ENCODE peak calls at places on chromosomes 5 and 9, in five cellular contexts. X is activated CD8-positive, alpha-beta T cell treated with anti-CD3 and anti-CD28 coated beads for 36 hours; R is heart right ventricle; D is GM13977; M is astrocyte of the spinal cord. G is an unnamed sample.

GRCh38 chr5:101080485-101081240 is 177.6 kb upstream of the ST8SIA4 start:
- DNase-seq in X (no peak), R (no peak), D (no peak), M (peak; percentile 2), G (no peak)

GRCh38 chr9:75134495-75134894 is 46.2 kb downstream of the OSTF1 start:
- DNase-seq in X (no peak), R (no peak), D (no peak), M (no peak), G (no peak)

GRCh38 chr9:126658964-126659555 is 45.3 kb downstream of the LMX1B start:
- DNase-seq in X (no peak), R (no peak), D (no peak), M (no peak), G (no peak)

GRCh38 chr9:113559834-113560620 is 96.5 kb downstream of the RGS3 start:
- DNase-seq in X (no peak), R (no peak), D (no peak), M (no peak), G (no peak)

GRCh38 chr9:78017294-78017693 is 14.3 kb downstream of the GNAQ start:
- DNase-seq in X (no peak), R (no peak), D (no peak), M (no peak), G (no peak)

GRCh38 chr5:105840800-105841199 is 1829.9 kb downstream of the EFNA5 start:
- DNase-seq in X (no peak), R (no peak), D (no peak), M (no peak), G (no peak)

GRCh38 chr9:129058965-129059795 is 21.7 kb upstream of the DOLPP1 start:
- DNase-seq in X (no peak), R (no peak), D (no peak), M (no peak), G (no peak)

GRCh38 chr9:129021091-129021490 is 7.0 kb downstream of the SH3GLB2 start:
- DNase-seq in X (no peak), R (no peak), D (peak; percentile 70), M (no peak), G (peak; percentile 71)

GRCh38 chr5:180291234-180291940 is 496 bp downstream of the MAPK9 start:
- DNase-seq in X (peak; percentile 23), R (peak; percentile 31), D (no peak), M (no peak), G (peak; percentile 70)

GRCh38 chr5:115484368-115484767 is 60.2 kb downstream of the FEM1C start:
- DNase-seq in X (no peak), R (no peak), D (no peak), M (no peak), G (no peak)

GRCh38 chr5:80238078-80238477 is 17.8 kb downstream of the SERINC5 start:
- DNase-seq in X (peak; percentile 48), R (no peak), D (no peak), M (no peak), G (no peak)

GRCh38 chr5:40754381-40755092 is 1.2 kb downstream of the TTC33 start:
- DNase-seq in X (no peak), R (no peak), D (peak; percentile 41), M (no peak), G (peak; percentile 40)

GRCh38 chr9:130290353-130291181 is 25.0 kb downstream of the HMCN2 start:
- DNase-seq in X (no peak), R (no peak), D (no peak), M (no peak), G (no peak)

GRCh38 chr5:171951218-171951617 is 55.2 kb downstream of the FBXW11 start:
- DNase-seq in X (no peak), R (no peak), D (no peak), M (no peak), G (no peak)

GRCh38 chr9:6072865-6073264 is 57.4 kb upstream of the RANBP6 start:
- DNase-seq in X (no peak), R (no peak), D (no peak), M (no peak), G (no peak)

GRCh38 chr9:137907776-137908175 is 30.2 kb downstream of the CACNA1B start:
- DNase-seq in X (no peak), R (no peak), D (no peak), M (no peak), G (no peak)

GRCh38 chr5:89181546-89181945 is 298.6 kb upstream of the MEF2C start:
- DNase-seq in X (no peak), R (no peak), D (no peak), M (no peak), G (no peak)

GRCh38 chr5:6674421-6674820 is 38.8 kb upstream of the TENT4A start:
- DNase-seq in X (no peak), R (no peak), D (no peak), M (no peak), G (no peak)

GRCh38 chr9:28287413-28287812 is 714.1 kb upstream of the C9orf72 start:
- DNase-seq in X (no peak), R (no peak), D (no peak), M (no peak), G (no peak)

GRCh38 chr5:1468247-1468612 is 23.0 kb upstream of the SLC6A3 start:
- DNase-seq in X (peak; percentile 58), R (no peak), D (no peak), M (no peak), G (no peak)

GRCh38 chr5:133113331-133114061 is 61.7 kb downstream of the HSPA4 start:
- DNase-seq in X (peak; percentile 68), R (no peak), D (no peak), M (peak; percentile 54), G (no peak)

GRCh38 chr9:131804826-131805225 is 65.0 kb upstream of the RAPGEF1 start:
- DNase-seq in X (no peak), R (no peak), D (no peak), M (no peak), G (no peak)

GRCh38 chr9:128684325-128685021 is 4.5 kb upstream of the SET start:
- DNase-seq in X (peak; percentile 90), R (peak; percentile 71), D (peak; percentile 87), M (peak; percentile 60), G (peak; percentile 88)

GRCh38 chr9:120698766-120699165 is 15.5 kb downstream of the MEGF9 start:
- DNase-seq in X (no peak), R (no peak), D (no peak), M (no peak), G (no peak)

GRCh38 chr5:74579215-74579614 is 61.3 kb downstream of the ENC1 start:
- DNase-seq in X (peak; percentile 81), R (no peak), D (peak; percentile 35), M (peak; percentile 77), G (peak; percentile 45)

GRCh38 chr9:82604947-82605656 is 457.8 kb downstream of the RASEF start:
- DNase-seq in X (no peak), R (no peak), D (no peak), M (peak; percentile 65), G (no peak)

GRCh38 chr5:154892370-154892771 is 33.9 kb downstream of the CNOT8 start:
- DNase-seq in X (no peak), R (peak; percentile 16), D (no peak), M (no peak), G (no peak)

GRCh38 chr9:23258569-23258968 is 567.5 kb downstream of the ELAVL2 start:
- DNase-seq in X (no peak), R (no peak), D (no peak), M (peak; percentile 18), G (no peak)

GRCh38 chr5:59218424-59219045 is 635.7 kb downstream of the RAB3C start:
- DNase-seq in X (no peak), R (no peak), D (peak; percentile 2), M (peak; percentile 35), G (peak; percentile 9)

GRCh38 chr5:61353293-61353692 is 21.2 kb downstream of the ZSWIM6 start:
- DNase-seq in X (no peak), R (no peak), D (no peak), M (no peak), G (no peak)

DNA sequence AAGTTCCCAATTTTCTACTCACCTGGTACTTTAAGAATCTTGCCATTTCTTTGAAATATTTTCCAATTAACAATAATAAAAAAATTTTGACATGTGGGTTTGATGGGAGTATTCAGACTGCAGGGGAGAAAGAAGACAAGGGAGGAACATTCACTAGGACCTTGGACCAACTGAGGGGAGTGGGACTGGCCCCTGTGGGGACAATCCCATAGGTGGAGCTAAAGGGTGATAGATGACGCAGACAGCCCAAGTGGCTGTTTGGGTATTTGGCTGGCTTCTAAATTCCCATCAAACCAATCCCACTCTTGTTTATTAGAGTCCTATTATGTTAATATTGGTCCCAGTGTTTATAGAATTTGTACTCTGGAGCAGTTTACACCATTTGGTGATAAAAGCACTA is 65.3 kb downstream of the KCNN2 start:
- DNase-seq in X (no peak), R (no peak), D (no peak), M (no peak), G (no peak)
- TF ChIP-seq CTCF in X (no peak), R (no peak), D (no peak), M (no peak), G (no peak)

GRCh38 chr5:167745868-167746267 is 545.6 kb upstream of the WWC1 start:
- DNase-seq in X (no peak), R (no peak), D (no peak), M (no peak), G (no peak)
- TF ChIP-seq CTCF in X (no peak), R (no peak), D (no peak), M (no peak), G (no peak)

DNA sequence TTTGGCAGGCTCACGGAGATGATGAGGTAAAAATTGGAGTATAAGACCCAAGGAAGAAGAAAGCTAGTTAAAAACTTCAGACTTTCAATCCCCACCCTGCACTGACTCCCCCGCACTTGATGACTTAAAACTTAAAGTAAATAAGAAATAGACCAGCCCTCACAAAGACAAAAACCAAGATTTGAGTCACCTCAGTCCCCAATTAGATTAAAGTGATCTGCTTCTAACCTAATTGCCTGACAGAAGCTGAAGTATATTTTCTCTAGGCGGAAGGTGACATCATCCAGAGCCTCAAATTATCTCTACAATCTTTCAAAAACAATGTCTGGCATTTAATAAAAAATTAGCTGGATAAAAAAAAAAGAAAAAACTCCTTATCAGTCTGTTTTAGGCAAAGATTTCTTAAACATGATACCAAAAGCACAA is 124.1 kb upstream of the PJA2 start:
- DNase-seq in X (no peak), R (no peak), D (no peak), M (no peak), G (no peak)
- TF ChIP-seq CTCF in X (no peak), R (no peak), D (no peak), M (no peak), G (no peak)

GRCh38 chr5:141952030-141952429 is 6.0 kb downstream of the PCDH12 start:
- DNase-seq in X (no peak), R (no peak), D (no peak), M (no peak), G (no peak)

GRCh38 chr5:141950207-141951005 is 7.6 kb downstream of the PCDH12 start:
- DNase-seq in X (no peak), R (no peak), D (no peak), M (no peak), G (no peak)

GRCh38 chr5:141948812-141949211 is 9.2 kb downstream of the PCDH12 start:
- DNase-seq in X (no peak), R (no peak), D (no peak), M (no peak), G (no peak)

GRCh38 chr5:141954193-141954592 is 3.8 kb downstream of the PCDH12 start:
- DNase-seq in X (no peak), R (no peak), D (no peak), M (no peak), G (no peak)

DNA sequence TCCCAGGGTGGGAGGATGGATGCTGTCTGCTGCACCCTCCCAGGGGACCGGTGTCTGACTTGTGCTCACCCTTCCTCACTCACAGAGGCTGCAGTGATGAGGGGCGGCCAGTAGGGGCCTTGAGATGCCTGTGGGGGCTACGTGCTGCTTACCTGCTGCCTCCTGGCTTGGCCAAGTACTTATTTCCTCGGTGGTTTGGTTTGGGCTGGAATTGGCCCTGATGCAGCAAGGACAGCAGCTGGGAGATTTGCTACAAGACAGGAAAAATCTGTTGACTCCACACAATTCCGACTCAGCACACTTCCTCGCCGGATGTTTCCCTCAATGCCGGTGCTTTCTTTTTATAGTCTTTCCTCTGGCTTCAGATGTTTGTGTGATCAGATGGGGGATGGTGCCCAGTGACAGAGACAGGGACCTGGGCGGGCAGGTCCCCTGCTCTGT is 6.6 kb downstream of the PCDH12 start:
- DNase-seq in X (peak; percentile 55), R (no peak), D (peak; percentile 73), M (no peak), G (peak; percentile 61)
- TF ChIP-seq CTCF in X (peak; percentile 60), R (no peak), D (peak; percentile 54), M (peak; percentile 63), G (peak; percentile 15)